ENCODE peak calls at places on chromosomes 11 and 22, in four cellular contexts. One of them, this sample, is unnamed.

GRCh38 chr11:113507341-113507740 is 32.1 kb upstream of the DRD2 start:
- DNase-seq in heart left ventricle: no peak
- DNase-seq in right atrium auricular region: peak
- DNase-seq in epithelial cell of esophagus: no peak
- DNase-seq in this sample: no peak

GRCh38 chr11:113106507-113106906 is 145.3 kb downstream of the NCAM1 start:
- DNase-seq in heart left ventricle: no peak
- DNase-seq in right atrium auricular region: no peak
- DNase-seq in epithelial cell of esophagus: no peak
- DNase-seq in this sample: peak

GRCh38 chr11:26287067-26287518 is 44.8 kb upstream of the ANO3 start:
- DNase-seq in heart left ventricle: no peak
- DNase-seq in right atrium auricular region: no peak
- DNase-seq in epithelial cell of esophagus: peak
- DNase-seq in this sample: peak

GRCh38 chr11:64164392-64165312 is 1.3 kb downstream of the MACROD1 start:
- DNase-seq in heart left ventricle: peak
- DNase-seq in right atrium auricular region: no peak
- DNase-seq in epithelial cell of esophagus: no peak
- DNase-seq in this sample: no peak

GRCh38 chr11:130653838-130654601 is 205.6 kb downstream of the ADAMTS15 start:
- DNase-seq in heart left ventricle: peak
- DNase-seq in right atrium auricular region: peak
- DNase-seq in epithelial cell of esophagus: no peak
- DNase-seq in this sample: peak

GRCh38 chr11:2148253-2149000 is 9.2 kb upstream of the IGF2 start:
- DNase-seq in heart left ventricle: no peak
- DNase-seq in right atrium auricular region: no peak
- DNase-seq in epithelial cell of esophagus: no peak
- DNase-seq in this sample: no peak

GRCh38 chr11:122305018-122305417 is 189.0 kb upstream of the BLID start:
- DNase-seq in heart left ventricle: no peak
- DNase-seq in right atrium auricular region: no peak
- DNase-seq in epithelial cell of esophagus: no peak
- DNase-seq in this sample: no peak

GRCh38 chr11:116353517-116353916 is 419.3 kb downstream of the BUD13 start:
- DNase-seq in heart left ventricle: no peak
- DNase-seq in right atrium auricular region: no peak
- DNase-seq in epithelial cell of esophagus: peak
- DNase-seq in this sample: no peak

GRCh38 chr11:936199-936598 is 10.5 kb downstream of the AP2A2 start:
- DNase-seq in heart left ventricle: no peak
- DNase-seq in right atrium auricular region: no peak
- DNase-seq in epithelial cell of esophagus: no peak
- DNase-seq in this sample: no peak

GRCh38 chr11:27183672-27184457 is 143.2 kb downstream of the BBOX1 start:
- DNase-seq in heart left ventricle: peak
- DNase-seq in right atrium auricular region: no peak
- DNase-seq in epithelial cell of esophagus: peak
- DNase-seq in this sample: peak

GRCh38 chr11:126391286-126391954 is 35.9 kb downstream of the ST3GAL4 start:
- DNase-seq in heart left ventricle: no peak
- DNase-seq in right atrium auricular region: no peak
- DNase-seq in epithelial cell of esophagus: no peak
- DNase-seq in this sample: no peak

GRCh38 chr11:1743587-1744136 is 6.7 kb downstream of the IFITM10 start:
- DNase-seq in heart left ventricle: no peak
- DNase-seq in right atrium auricular region: no peak
- DNase-seq in epithelial cell of esophagus: no peak
- DNase-seq in this sample: no peak

GRCh38 chr22:19477321-19478085 is 1.5 kb downstream of the UFD1 start:
- DNase-seq in heart left ventricle: no peak
- DNase-seq in right atrium auricular region: no peak
- DNase-seq in epithelial cell of esophagus: no peak
- DNase-seq in this sample: peak

GRCh38 chr11:84316866-84317560 is 1030.8 kb upstream of the CCDC90B start:
- DNase-seq in heart left ventricle: no peak
- DNase-seq in right atrium auricular region: no peak
- DNase-seq in epithelial cell of esophagus: peak
- DNase-seq in this sample: peak

GRCh38 chr11:34926101-34926830 is 9.8 kb downstream of the PDHX start:
- DNase-seq in heart left ventricle: no peak
- DNase-seq in right atrium auricular region: no peak
- DNase-seq in epithelial cell of esophagus: peak
- DNase-seq in this sample: peak

GRCh38 chr22:44449061-44449682 is 48.9 kb downstream of the RTL6 start:
- DNase-seq in heart left ventricle: no peak
- DNase-seq in right atrium auricular region: no peak
- DNase-seq in epithelial cell of esophagus: peak
- DNase-seq in this sample: peak

GRCh38 chr22:16958475-16958874 is 49.5 kb downstream of the GAB4 start:
- DNase-seq in heart left ventricle: no peak
- DNase-seq in right atrium auricular region: no peak
- DNase-seq in epithelial cell of esophagus: no peak
- DNase-seq in this sample: no peak

GRCh38 chr22:42680648-42681047 is 31.5 kb upstream of the CYB5R3 start:
- DNase-seq in heart left ventricle: peak
- DNase-seq in right atrium auricular region: peak
- DNase-seq in epithelial cell of esophagus: peak
- DNase-seq in this sample: peak

GRCh38 chr11:61645179-61645868 is 34.9 kb upstream of the DAGLA start:
- DNase-seq in heart left ventricle: peak
- DNase-seq in right atrium auricular region: no peak
- DNase-seq in epithelial cell of esophagus: no peak
- DNase-seq in this sample: no peak

GRCh38 chr11:40679276-40679675 is 780.2 kb downstream of the LRRC4C start:
- DNase-seq in heart left ventricle: no peak
- DNase-seq in right atrium auricular region: no peak
- DNase-seq in epithelial cell of esophagus: no peak
- DNase-seq in this sample: no peak

GRCh38 chr11:46456676-46457432 is 65.3 kb upstream of the CHRM4 start:
- DNase-seq in heart left ventricle: no peak
- DNase-seq in right atrium auricular region: no peak
- DNase-seq in epithelial cell of esophagus: no peak
- DNase-seq in this sample: no peak

GRCh38 chr22:24389680-24390079 is 37.7 kb upstream of the ADORA2A start:
- DNase-seq in heart left ventricle: no peak
- DNase-seq in right atrium auricular region: no peak
- DNase-seq in epithelial cell of esophagus: peak
- DNase-seq in this sample: no peak

GRCh38 chr11:12273618-12273995 is 103.8 kb upstream of the PARVA start:
- DNase-seq in heart left ventricle: no peak
- DNase-seq in right atrium auricular region: no peak
- DNase-seq in epithelial cell of esophagus: no peak
- DNase-seq in this sample: no peak

GRCh38 chr11:95827661-95828060 is 37.4 kb downstream of the CEP57 start:
- DNase-seq in heart left ventricle: no peak
- DNase-seq in right atrium auricular region: no peak
- DNase-seq in epithelial cell of esophagus: peak
- DNase-seq in this sample: peak

GRCh38 chr22:45170001-45170466 is 6.3 kb downstream of the NUP50 start:
- DNase-seq in heart left ventricle: no peak
- DNase-seq in right atrium auricular region: no peak
- DNase-seq in epithelial cell of esophagus: peak
- DNase-seq in this sample: no peak

GRCh38 chr11:78039391-78039918 is 16.4 kb upstream of the KCTD14 start:
- DNase-seq in heart left ventricle: no peak
- DNase-seq in right atrium auricular region: no peak
- DNase-seq in epithelial cell of esophagus: peak
- DNase-seq in this sample: no peak

GRCh38 chr11:117217685-117218084 is 14.2 kb downstream of the PCSK7 start:
- DNase-seq in heart left ventricle: no peak
- DNase-seq in right atrium auricular region: no peak
- DNase-seq in epithelial cell of esophagus: no peak
- DNase-seq in this sample: no peak

GRCh38 chr11:1734571-1735081 is 15.8 kb downstream of the IFITM10 start:
- DNase-seq in heart left ventricle: no peak
- DNase-seq in right atrium auricular region: no peak
- DNase-seq in epithelial cell of esophagus: no peak
- DNase-seq in this sample: no peak

GRCh38 chr11:73838443-73839122 is 38.1 kb downstream of the COA4 start:
- DNase-seq in heart left ventricle: no peak
- DNase-seq in right atrium auricular region: no peak
- DNase-seq in epithelial cell of esophagus: no peak
- DNase-seq in this sample: peak

GRCh38 chr11:120245434-120245833 is 5.5 kb downstream of the POU2F3 start:
- DNase-seq in heart left ventricle: no peak
- DNase-seq in right atrium auricular region: no peak
- DNase-seq in epithelial cell of esophagus: no peak
- DNase-seq in this sample: no peak

GRCh38 chr11:134440851-134441645 is 29.0 kb upstream of the B3GAT1 start:
- DNase-seq in heart left ventricle: no peak
- DNase-seq in right atrium auricular region: no peak
- DNase-seq in epithelial cell of esophagus: no peak
- DNase-seq in this sample: no peak

GRCh38 chr11:31607914-31608313 is 98.3 kb downstream of the ELP4 start:
- DNase-seq in heart left ventricle: no peak
- DNase-seq in right atrium auricular region: no peak
- DNase-seq in epithelial cell of esophagus: no peak
- DNase-seq in this sample: no peak

GRCh38 chr11:16788141-16789060 is 50.0 kb downstream of the C11orf58 start:
- DNase-seq in heart left ventricle: peak
- DNase-seq in right atrium auricular region: no peak
- DNase-seq in epithelial cell of esophagus: peak
- DNase-seq in this sample: peak

GRCh38 chr11:132586801-132587200 is 945.5 kb downstream of the OPCML start:
- DNase-seq in heart left ventricle: no peak
- DNase-seq in right atrium auricular region: no peak
- DNase-seq in epithelial cell of esophagus: no peak
- DNase-seq in this sample: peak

GRCh38 chr11:65429069-65429681 is 6.6 kb downstream of the NEAT1 start:
- DNase-seq in heart left ventricle: peak
- DNase-seq in right atrium auricular region: peak
- DNase-seq in epithelial cell of esophagus: peak
- DNase-seq in this sample: peak

GRCh38 chr11:65428578-65429068 is 6.0 kb downstream of the NEAT1 start:
- DNase-seq in heart left ventricle: peak
- DNase-seq in right atrium auricular region: peak
- DNase-seq in epithelial cell of esophagus: no peak
- DNase-seq in this sample: no peak

GRCh38 chr11:65425971-65426838 is 3.6 kb downstream of the NEAT1 start:
- DNase-seq in heart left ventricle: no peak
- DNase-seq in right atrium auricular region: peak
- DNase-seq in epithelial cell of esophagus: peak
- DNase-seq in this sample: peak

GRCh38 chr11:65426839-65427690 is 4.5 kb downstream of the NEAT1 start:
- DNase-seq in heart left ventricle: peak
- DNase-seq in right atrium auricular region: peak
- DNase-seq in epithelial cell of esophagus: peak
- DNase-seq in this sample: peak

GRCh38 chr11:65427691-65428577 is 5.3 kb downstream of the NEAT1 start:
- DNase-seq in heart left ventricle: peak
- DNase-seq in right atrium auricular region: peak
- DNase-seq in epithelial cell of esophagus: peak
- DNase-seq in this sample: peak
- H3K4me3 ChIP-seq in heart left ventricle: peak
- H3K4me3 ChIP-seq in right atrium auricular region: peak
- H3K4me3 ChIP-seq in epithelial cell of esophagus: peak
- H3K4me3 ChIP-seq in this sample: peak

DNA sequence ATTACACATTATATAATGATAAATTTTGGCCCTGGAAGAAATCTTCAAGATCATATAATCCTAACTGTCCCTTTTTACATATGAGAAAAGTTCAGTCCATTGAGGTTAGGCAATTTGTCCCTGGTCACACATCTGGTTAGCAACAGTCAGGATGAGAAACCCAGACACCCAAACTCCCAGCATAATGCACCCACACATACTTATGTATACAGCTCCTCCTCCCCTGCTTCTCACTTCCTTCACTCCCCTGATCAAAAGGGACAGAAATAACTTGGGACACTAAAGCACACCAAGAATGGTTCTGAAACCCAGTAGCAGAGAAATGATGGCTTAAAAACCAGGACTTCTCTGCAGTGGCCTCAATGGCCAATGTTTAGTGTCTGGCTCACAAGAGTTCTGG is 11.1 kb downstream of the NUMA1 start:
- DNase-seq in heart left ventricle: no peak
- DNase-seq in right atrium auricular region: no peak
- DNase-seq in epithelial cell of esophagus: no peak
- DNase-seq in this sample: peak
- H3K4me3 ChIP-seq in heart left ventricle: no peak
- H3K4me3 ChIP-seq in right atrium auricular region: no peak
- H3K4me3 ChIP-seq in epithelial cell of esophagus: no peak
- H3K4me3 ChIP-seq in this sample: no peak

GRCh38 chr11:109945626-109946321 is 147.4 kb upstream of the ZC3H12C start:
- DNase-seq in heart left ventricle: no peak
- DNase-seq in right atrium auricular region: no peak
- DNase-seq in epithelial cell of esophagus: no peak
- DNase-seq in this sample: no peak
- H3K4me3 ChIP-seq in heart left ventricle: peak
- H3K4me3 ChIP-seq in right atrium auricular region: peak
- H3K4me3 ChIP-seq in epithelial cell of esophagus: no peak
- H3K4me3 ChIP-seq in this sample: no peak

GRCh38 chr11:13434247-13435205 is 28.5 kb downstream of the BTBD10 start:
- DNase-seq in heart left ventricle: no peak
- DNase-seq in right atrium auricular region: no peak
- DNase-seq in epithelial cell of esophagus: peak
- DNase-seq in this sample: no peak

GRCh38 chr11:13445588-13445987 is 17.4 kb downstream of the BTBD10 start:
- DNase-seq in heart left ventricle: no peak
- DNase-seq in right atrium auricular region: no peak
- DNase-seq in epithelial cell of esophagus: no peak
- DNase-seq in this sample: no peak

DNA sequence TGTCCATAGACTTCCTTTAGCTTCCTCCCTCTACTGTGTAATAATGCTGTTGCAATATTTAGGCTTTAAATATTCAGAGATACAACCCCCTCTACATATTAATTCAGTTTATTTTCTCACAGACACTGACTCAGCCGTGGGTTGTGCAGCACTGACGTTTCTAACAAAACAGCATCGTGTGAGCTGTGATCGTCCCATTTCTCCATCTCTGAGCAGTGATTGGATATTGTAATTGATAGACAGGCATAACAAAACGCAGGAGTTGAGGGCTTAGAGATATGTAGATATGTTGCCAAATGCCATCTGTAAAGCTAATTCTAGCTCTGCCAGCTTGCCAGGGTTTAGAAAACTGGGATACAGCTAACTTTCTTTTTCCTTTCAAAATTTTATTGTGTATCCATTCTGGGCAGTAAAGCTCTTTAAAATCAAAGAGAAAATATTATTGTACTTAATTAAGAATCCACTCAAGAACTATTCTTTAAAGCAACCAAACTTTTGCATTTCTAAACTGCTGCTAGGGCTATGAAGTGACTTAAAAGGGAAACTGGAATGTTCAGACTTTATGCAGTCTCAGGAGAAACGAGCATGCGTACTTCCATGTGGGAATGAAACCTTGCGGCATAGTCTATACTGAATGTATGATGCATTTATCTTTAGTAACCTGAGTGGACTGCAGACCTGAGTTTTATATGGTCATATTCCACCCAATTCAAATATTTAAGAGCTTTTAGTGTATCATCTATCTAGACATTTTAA is 22.7 kb downstream of the BTBD10 start:
- DNase-seq in heart left ventricle: no peak
- DNase-seq in right atrium auricular region: no peak
- DNase-seq in epithelial cell of esophagus: peak
- DNase-seq in this sample: peak
- H3K4me3 ChIP-seq in heart left ventricle: peak
- H3K4me3 ChIP-seq in right atrium auricular region: peak
- H3K4me3 ChIP-seq in epithelial cell of esophagus: no peak
- H3K4me3 ChIP-seq in this sample: peak